ENCODE peak calls at places on chromosomes 4 and X, in nine cellular contexts. One of them, this sample, is unnamed.

GRCh38 chrX:63713510-63713909 is 71.5 kb downstream of the ARHGEF9 start:
- DNase-seq in HepG2: no peak
- DNase-seq in hepatocyte: no peak
- DNase-seq in neuronal stem cell: no peak
- DNase-seq in mesendoderm: peak; percentile 30
- DNase-seq in H9: no peak
- DNase-seq in IMR-90: peak; percentile 9
- DNase-seq in keratinocyte: no peak
- DNase-seq in PC-9: no peak
- DNase-seq in this sample: no peak

GRCh38 chr4:102598759-102599379 is 97.7 kb downstream of the NFKB1 start:
- DNase-seq in keratinocyte: no peak
- DNase-seq in PC-9: no peak
- DNase-seq in HepG2: no peak
- DNase-seq in H9: no peak
- DNase-seq in mesendoderm: no peak
- DNase-seq in IMR-90: peak; percentile 55
- DNase-seq in hepatocyte: no peak
- DNase-seq in neuronal stem cell: no peak
- DNase-seq in this sample: peak; percentile 28

GRCh38 chr4:10093801-10094552 is 22.6 kb downstream of the WDR1 start:
- DNase-seq in mesendoderm: no peak
- DNase-seq in H9: no peak
- DNase-seq in neuronal stem cell: no peak
- DNase-seq in keratinocyte: no peak
- DNase-seq in PC-9: no peak
- DNase-seq in hepatocyte: peak; percentile 71
- DNase-seq in HepG2: no peak
- DNase-seq in IMR-90: peak; percentile 89
- DNase-seq in this sample: peak; percentile 64

GRCh38 chr4:6727943-6728250 is 11.9 kb downstream of the BLOC1S4 start:
- DNase-seq in H9: peak; percentile 25
- DNase-seq in mesendoderm: no peak
- DNase-seq in IMR-90: no peak
- DNase-seq in neuronal stem cell: no peak
- DNase-seq in HepG2: no peak
- DNase-seq in keratinocyte: no peak
- DNase-seq in PC-9: no peak
- DNase-seq in hepatocyte: no peak
- DNase-seq in this sample: peak; percentile 70

GRCh38 chrX:53253293-53254020 is 27.9 kb downstream of the IQSEC2 start:
- DNase-seq in keratinocyte: no peak
- DNase-seq in HepG2: no peak
- DNase-seq in neuronal stem cell: no peak
- DNase-seq in PC-9: no peak
- DNase-seq in H9: no peak
- DNase-seq in IMR-90: no peak
- DNase-seq in hepatocyte: no peak
- DNase-seq in mesendoderm: no peak
- DNase-seq in this sample: no peak

GRCh38 chrX:48971325-48972213 is at the start of gene KCND1:
- DNase-seq in neuronal stem cell: no peak
- DNase-seq in mesendoderm: peak; percentile 71
- DNase-seq in IMR-90: peak; percentile 46
- DNase-seq in keratinocyte: peak; percentile 25
- DNase-seq in HepG2: no peak
- DNase-seq in H9: peak; percentile 77
- DNase-seq in hepatocyte: peak; percentile 38
- DNase-seq in PC-9: no peak
- DNase-seq in this sample: peak; percentile 75

GRCh38 chr4:33996075-33996718 is 2248.1 kb downstream of the ARAP2 start:
- DNase-seq in H9: no peak
- DNase-seq in mesendoderm: peak; percentile 45
- DNase-seq in hepatocyte: no peak
- DNase-seq in keratinocyte: no peak
- DNase-seq in neuronal stem cell: no peak
- DNase-seq in IMR-90: peak; percentile 0
- DNase-seq in HepG2: no peak
- DNase-seq in PC-9: no peak
- DNase-seq in this sample: no peak

GRCh38 chr4:166324321-166324720 is 451.3 kb downstream of the TLL1 start:
- DNase-seq in keratinocyte: no peak
- DNase-seq in HepG2: peak; percentile 38
- DNase-seq in PC-9: peak; percentile 14
- DNase-seq in IMR-90: no peak
- DNase-seq in hepatocyte: peak; percentile 40
- DNase-seq in neuronal stem cell: peak; percentile 5
- DNase-seq in mesendoderm: peak; percentile 67
- DNase-seq in H9: peak; percentile 42
- DNase-seq in this sample: peak; percentile 6

GRCh38 chrX:154348646-154349358 is 25.6 kb downstream of the FLNA start:
- DNase-seq in hepatocyte: no peak
- DNase-seq in HepG2: no peak
- DNase-seq in neuronal stem cell: no peak
- DNase-seq in H9: no peak
- DNase-seq in IMR-90: no peak
- DNase-seq in PC-9: peak; percentile 10
- DNase-seq in keratinocyte: no peak
- DNase-seq in mesendoderm: peak; percentile 21
- DNase-seq in this sample: no peak

GRCh38 chr4:152817331-152817730 is 37.6 kb downstream of the ARFIP1 start:
- DNase-seq in HepG2: no peak
- DNase-seq in PC-9: no peak
- DNase-seq in mesendoderm: no peak
- DNase-seq in IMR-90: peak; percentile 6
- DNase-seq in keratinocyte: no peak
- DNase-seq in neuronal stem cell: no peak
- DNase-seq in H9: no peak
- DNase-seq in hepatocyte: no peak
- DNase-seq in this sample: peak; percentile 11

GRCh38 chr4:15303052-15303641 is 124.7 kb upstream of the C1QTNF7 start:
- DNase-seq in H9: no peak
- DNase-seq in neuronal stem cell: no peak
- DNase-seq in IMR-90: peak; percentile 80
- DNase-seq in hepatocyte: peak; percentile 26
- DNase-seq in HepG2: peak; percentile 64
- DNase-seq in mesendoderm: no peak
- DNase-seq in PC-9: no peak
- DNase-seq in keratinocyte: no peak
- DNase-seq in this sample: peak; percentile 60

GRCh38 chrX:9222299-9222698 is 188.4 kb upstream of the FAM9B start:
- DNase-seq in mesendoderm: peak; percentile 10
- DNase-seq in HepG2: no peak
- DNase-seq in H9: no peak
- DNase-seq in hepatocyte: no peak
- DNase-seq in neuronal stem cell: no peak
- DNase-seq in keratinocyte: no peak
- DNase-seq in PC-9: no peak
- DNase-seq in IMR-90: no peak
- DNase-seq in this sample: no peak

DNA sequence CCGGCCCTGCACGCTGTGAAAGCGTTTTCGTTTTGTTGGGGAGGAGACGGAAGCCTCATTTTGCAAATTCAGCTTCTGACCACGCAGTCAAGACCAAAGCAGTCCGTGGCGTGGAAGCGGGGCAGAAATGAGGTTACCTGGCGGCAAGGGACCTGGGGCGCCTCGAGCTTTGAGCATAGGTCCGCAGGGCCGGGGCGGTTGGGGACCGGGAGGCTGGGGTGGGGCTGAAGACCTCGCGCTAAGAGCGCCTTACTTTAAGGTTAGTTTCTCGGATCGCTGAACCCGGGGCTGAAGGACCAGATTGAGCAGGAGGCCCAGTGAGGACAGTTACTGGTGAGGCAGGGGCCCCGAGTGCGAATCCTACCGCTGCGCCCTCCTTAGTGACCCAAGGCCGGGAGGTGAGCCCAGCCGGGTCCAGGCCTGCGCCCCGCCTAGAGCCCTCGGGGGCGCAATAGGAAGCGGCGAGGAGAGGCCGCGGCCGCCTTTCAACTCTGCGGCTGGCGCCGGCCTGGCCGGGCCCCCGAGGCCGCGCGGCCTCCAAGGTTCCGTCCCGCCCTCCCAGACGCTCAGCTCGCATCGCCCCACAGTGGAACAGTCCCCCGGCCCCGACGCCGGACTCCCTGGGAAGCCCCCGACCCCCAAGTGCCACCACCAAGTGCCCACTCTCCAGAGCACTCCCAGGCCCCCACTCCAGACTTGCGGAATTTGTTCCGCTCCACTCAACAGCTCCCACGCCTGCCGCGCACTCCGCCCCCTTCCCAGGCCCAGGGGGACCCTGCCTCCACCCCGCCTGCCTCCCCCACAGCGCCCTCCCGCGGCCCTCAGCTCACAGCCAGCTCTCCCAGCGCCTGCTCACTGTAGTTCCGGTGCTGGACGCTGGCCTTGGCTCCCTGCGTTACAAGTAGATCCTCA is 7.6 kb downstream of the MSX1 start:
- DNase-seq in keratinocyte: no peak
- DNase-seq in IMR-90: no peak
- DNase-seq in PC-9: no peak
- DNase-seq in neuronal stem cell: no peak
- DNase-seq in H9: peak; percentile 79
- DNase-seq in HepG2: no peak
- DNase-seq in hepatocyte: peak; percentile 77
- DNase-seq in mesendoderm: peak; percentile 85
- DNase-seq in this sample: no peak
- H3K4me2 ChIP-seq in keratinocyte: peak overlapping the region; percentile 48
- H3K4me2 ChIP-seq in IMR-90: peak overlapping the region; percentile 67
- H3K4me2 ChIP-seq in PC-9: no peak overlapping the region
- H3K4me2 ChIP-seq in neuronal stem cell: peak overlapping the region; percentile 21
- H3K4me2 ChIP-seq in H9: peak overlapping the region; percentile 41
- H3K4me2 ChIP-seq in HepG2: no peak overlapping the region
- H3K4me2 ChIP-seq in hepatocyte: peak overlapping the region; percentile 87
- H3K4me2 ChIP-seq in mesendoderm: peak overlapping the region; percentile 94
- H3K4me2 ChIP-seq in this sample: peak overlapping the region; percentile 20

DNA sequence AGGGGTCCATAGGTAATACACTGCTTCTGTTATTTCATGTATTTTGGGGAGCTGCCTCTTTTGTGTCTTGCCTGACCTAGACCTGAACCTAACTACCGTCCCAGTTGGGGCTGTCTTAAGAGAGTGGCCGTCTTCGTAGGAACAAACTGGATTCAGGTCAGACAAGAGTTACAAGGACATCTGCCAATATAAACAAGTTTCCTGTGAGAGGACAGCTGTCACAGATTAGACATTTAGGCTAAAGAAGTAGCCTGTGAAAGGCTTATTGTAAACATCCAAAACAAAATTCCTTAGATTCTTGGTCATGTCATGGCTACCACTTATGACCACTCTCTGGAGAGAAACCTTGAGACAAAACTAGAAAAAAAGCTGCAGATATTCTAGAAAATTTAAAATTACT is 797.6 kb upstream of the AADAT start:
- DNase-seq in mesendoderm: peak; percentile 8
- DNase-seq in hepatocyte: no peak
- DNase-seq in IMR-90: no peak
- DNase-seq in H9: no peak
- DNase-seq in neuronal stem cell: no peak
- DNase-seq in keratinocyte: no peak
- DNase-seq in PC-9: no peak
- DNase-seq in HepG2: no peak
- DNase-seq in this sample: no peak
- H3K4me2 ChIP-seq in mesendoderm: no peak overlapping the region
- H3K4me2 ChIP-seq in hepatocyte: no peak overlapping the region
- H3K4me2 ChIP-seq in IMR-90: no peak overlapping the region
- H3K4me2 ChIP-seq in H9: no peak overlapping the region
- H3K4me2 ChIP-seq in neuronal stem cell: no peak overlapping the region
- H3K4me2 ChIP-seq in keratinocyte: no peak overlapping the region
- H3K4me2 ChIP-seq in PC-9: no peak overlapping the region
- H3K4me2 ChIP-seq in HepG2: no peak overlapping the region
- H3K4me2 ChIP-seq in this sample: no peak overlapping the region

GRCh38 chr4:145058256-145058655 is 39.7 kb downstream of the ANAPC10 start:
- DNase-seq in mesendoderm: no peak
- DNase-seq in hepatocyte: no peak
- DNase-seq in PC-9: no peak
- DNase-seq in H9: no peak
- DNase-seq in HepG2: no peak
- DNase-seq in IMR-90: no peak
- DNase-seq in neuronal stem cell: no peak
- DNase-seq in keratinocyte: no peak
- DNase-seq in this sample: no peak

GRCh38 chr4:145061325-145061920 is 36.6 kb downstream of the ANAPC10 start:
- DNase-seq in PC-9: no peak
- DNase-seq in HepG2: peak; percentile 41
- DNase-seq in IMR-90: peak; percentile 67
- DNase-seq in keratinocyte: no peak
- DNase-seq in neuronal stem cell: peak; percentile 24
- DNase-seq in hepatocyte: peak; percentile 55
- DNase-seq in mesendoderm: peak; percentile 58
- DNase-seq in H9: no peak
- DNase-seq in this sample: peak; percentile 44

GRCh38 chr4:145055533-145056257 is 42.3 kb downstream of the ANAPC10 start:
- DNase-seq in hepatocyte: no peak
- DNase-seq in IMR-90: no peak
- DNase-seq in mesendoderm: peak; percentile 43
- DNase-seq in HepG2: no peak
- DNase-seq in PC-9: no peak
- DNase-seq in keratinocyte: no peak
- DNase-seq in neuronal stem cell: no peak
- DNase-seq in H9: no peak
- DNase-seq in this sample: peak; percentile 20

GRCh38 chr4:145056325-145057130 is 41.5 kb downstream of the ANAPC10 start:
- DNase-seq in hepatocyte: no peak
- DNase-seq in PC-9: no peak
- DNase-seq in keratinocyte: no peak
- DNase-seq in mesendoderm: no peak
- DNase-seq in HepG2: no peak
- DNase-seq in IMR-90: no peak
- DNase-seq in H9: no peak
- DNase-seq in neuronal stem cell: no peak
- DNase-seq in this sample: no peak
- H3K4me2 ChIP-seq in hepatocyte: no peak overlapping the region
- H3K4me2 ChIP-seq in PC-9: no peak overlapping the region
- H3K4me2 ChIP-seq in keratinocyte: no peak overlapping the region
- H3K4me2 ChIP-seq in mesendoderm: no peak overlapping the region
- H3K4me2 ChIP-seq in HepG2: no peak overlapping the region
- H3K4me2 ChIP-seq in IMR-90: no peak overlapping the region
- H3K4me2 ChIP-seq in H9: no peak overlapping the region
- H3K4me2 ChIP-seq in neuronal stem cell: no peak overlapping the region
- H3K4me2 ChIP-seq in this sample: no peak overlapping the region

GRCh38 chr4:128831526-128832252 is 22.2 kb downstream of the JADE1 start:
- DNase-seq in IMR-90: peak; percentile 57
- DNase-seq in PC-9: no peak
- DNase-seq in hepatocyte: peak; percentile 49
- DNase-seq in neuronal stem cell: peak; percentile 39
- DNase-seq in HepG2: peak; percentile 57
- DNase-seq in H9: peak; percentile 70
- DNase-seq in keratinocyte: no peak
- DNase-seq in mesendoderm: peak; percentile 96
- DNase-seq in this sample: peak; percentile 58
- H3K4me2 ChIP-seq in IMR-90: peak overlapping the region; percentile 73
- H3K4me2 ChIP-seq in PC-9: no peak overlapping the region
- H3K4me2 ChIP-seq in hepatocyte: peak overlapping the region; percentile 52
- H3K4me2 ChIP-seq in neuronal stem cell: no peak overlapping the region
- H3K4me2 ChIP-seq in HepG2: peak overlapping the region; percentile 56
- H3K4me2 ChIP-seq in H9: no peak overlapping the region
- H3K4me2 ChIP-seq in keratinocyte: no peak overlapping the region
- H3K4me2 ChIP-seq in mesendoderm: no peak overlapping the region
- H3K4me2 ChIP-seq in this sample: peak overlapping the region; percentile 1